ENCODE peak calls at places on chromosomes 12 and 14, in six cellular contexts. Z is hippocampal formation; Q is mesendoderm; O is cardiac fibroblast; N is CD4-positive, alpha-beta T cell; J is nucleus accumbens. P is an unnamed sample.

GRCh38 chr12:124402281-124403066 is 107.6 kb downstream of the RFLNA start:
- DNase-seq in Z (no peak), Q (peak; percentile 53), O (no peak), N (no peak), J (no peak), P (no peak)

GRCh38 chr14:22448035-22448904 is 140.8 kb downstream of the DAD1 start:
- DNase-seq in Z (no peak), Q (no peak), O (no peak), N (no peak), J (no peak), P (no peak)

GRCh38 chr12:96811083-96811482 is 96.0 kb upstream of the NEDD1 start:
- DNase-seq in Z (no peak), Q (peak; percentile 69), O (peak; percentile 63), N (no peak), J (no peak), P (no peak)

GRCh38 chr14:51188566-51189185 is 51.4 kb upstream of the TMX1 start:
- DNase-seq in Z (no peak), Q (no peak), O (peak; percentile 67), N (no peak), J (no peak), P (no peak)

GRCh38 chr12:18899162-18899561 is 161.2 kb downstream of the CAPZA3 start:
- DNase-seq in Z (no peak), Q (no peak), O (no peak), N (no peak), J (no peak), P (no peak)

GRCh38 chr12:96249196-96250118 is 55.3 kb downstream of the ELK3 start:
- DNase-seq in Z (no peak), Q (no peak), O (peak; percentile 74), N (no peak), J (no peak), P (no peak)

GRCh38 chr12:117645473-117645872 is 284.0 kb upstream of the NOS1 start:
- DNase-seq in Z (no peak), Q (no peak), O (no peak), N (no peak), J (no peak), P (no peak)

GRCh38 chr14:82855912-82856381 is 1322.3 kb upstream of the SEL1L start:
- DNase-seq in Z (no peak), Q (peak; percentile 18), O (peak; percentile 1), N (no peak), J (no peak), P (no peak)

GRCh38 chr12:76303365-76303764 is 44.9 kb downstream of the BBS10 start:
- DNase-seq in Z (no peak), Q (no peak), O (no peak), N (no peak), J (no peak), P (no peak)

GRCh38 chr14:91361236-91361811 is 56.3 kb downstream of the CCDC88C start:
- DNase-seq in Z (no peak), Q (no peak), O (peak; percentile 69), N (no peak), J (no peak), P (no peak)

GRCh38 chr14:77023001-77023996 is 5.2 kb downstream of the IRF2BPL start:
- DNase-seq in Z (peak; percentile 36), Q (peak; percentile 79), O (peak; percentile 67), N (no peak), J (peak; percentile 20), P (no peak)

GRCh38 chr12:78035913-78036658 is 205.4 kb downstream of the NAV3 start:
- DNase-seq in Z (peak; percentile 28), Q (no peak), O (peak; percentile 33), N (no peak), J (no peak), P (no peak)

GRCh38 chr12:117052386-117053049 is 46.7 kb downstream of the TESC start:
- DNase-seq in Z (no peak), Q (no peak), O (no peak), N (no peak), J (no peak), P (no peak)

GRCh38 chr14:103372552-103373304 is 12.5 kb upstream of the MARK3 start:
- DNase-seq in Z (no peak), Q (peak; percentile 73), O (peak; percentile 84), N (no peak), J (no peak), P (no peak)

GRCh38 chr12:114853003-114853529 is 169.1 kb upstream of the TBX3 start:
- DNase-seq in Z (no peak), Q (no peak), O (peak; percentile 27), N (no peak), J (no peak), P (no peak)

GRCh38 chr12:104752016-104752415 is 206.1 kb downstream of the SLC41A2 start:
- DNase-seq in Z (no peak), Q (no peak), O (no peak), N (no peak), J (no peak), P (no peak)

GRCh38 chr14:90140956-90141316 is 79.1 kb downstream of the KCNK13 start:
- DNase-seq in Z (no peak), Q (peak; percentile 71), O (peak; percentile 14), N (no peak), J (no peak), P (no peak)

GRCh38 chr12:19121449-19122018 is 8.0 kb upstream of the PLEKHA5 start:
- DNase-seq in Z (no peak), Q (no peak), O (no peak), N (no peak), J (no peak), P (no peak)

GRCh38 chr12:112837629-112838191 is 46.2 kb downstream of the RPH3A start:
- DNase-seq in Z (no peak), Q (no peak), O (peak; percentile 29), N (no peak), J (no peak), P (no peak)

GRCh38 chr12:1749019-1749418 is 58.1 kb downstream of the ADIPOR2 start:
- DNase-seq in Z (no peak), Q (no peak), O (no peak), N (no peak), J (no peak), P (no peak)

GRCh38 chr14:94476018-94476417 is at the start of gene SERPINA9:
- DNase-seq in Z (no peak), Q (no peak), O (no peak), N (no peak), J (no peak), P (no peak)

GRCh38 chr12:55743967-55744931 is 1.3 kb downstream of the GDF11 start:
- DNase-seq in Z (no peak), Q (no peak), O (no peak), N (no peak), J (no peak), P (no peak)

GRCh38 chr14:64841772-64842490 is 37.8 kb downstream of the SPTB start:
- DNase-seq in Z (no peak), Q (peak; percentile 67), O (peak; percentile 24), N (no peak), J (no peak), P (no peak)

GRCh38 chr14:40393143-40393542 is 960.9 kb upstream of the FBXO33 start:
- DNase-seq in Z (no peak), Q (no peak), O (no peak), N (no peak), J (no peak), P (no peak)

GRCh38 chr14:55746533-55746932 is 166.5 kb downstream of the KTN1 start:
- DNase-seq in Z (no peak), Q (no peak), O (peak; percentile 26), N (no peak), J (no peak), P (no peak)

GRCh38 chr14:71555654-71556559 is 376.3 kb upstream of the RGS6 start:
- DNase-seq in Z (no peak), Q (no peak), O (no peak), N (peak; percentile 50), J (no peak), P (peak; percentile 48)

GRCh38 chr14:49193365-49194050 is 392.7 kb downstream of the RPS29 start:
- DNase-seq in Z (no peak), Q (no peak), O (no peak), N (no peak), J (no peak), P (no peak)

GRCh38 chr14:75411194-75411552 is 16.6 kb upstream of the JDP2 start:
- DNase-seq in Z (no peak), Q (no peak), O (no peak), N (no peak), J (no peak), P (no peak)

GRCh38 chr14:53569471-53569870 is 387.2 kb downstream of the BMP4 start:
- DNase-seq in Z (no peak), Q (no peak), O (no peak), N (no peak), J (no peak), P (no peak)

GRCh38 chr12:54075974-54076373 is 22.3 kb downstream of the HOXC4 start:
- DNase-seq in Z (no peak), Q (no peak), O (no peak), N (no peak), J (no peak), P (no peak)

GRCh38 chr14:92224348-92224954 is 98.5 kb upstream of the SLC24A4 start:
- DNase-seq in Z (no peak), Q (no peak), O (no peak), N (no peak), J (no peak), P (no peak)

GRCh38 chr12:70241845-70242244 is 1.4 kb upstream of the CNOT2 start:
- DNase-seq in Z (no peak), Q (no peak), O (peak; percentile 15), N (no peak), J (no peak), P (no peak)

GRCh38 chr14:71591929-71592328 is 340.3 kb upstream of the RGS6 start:
- DNase-seq in Z (no peak), Q (no peak), O (peak; percentile 52), N (no peak), J (no peak), P (no peak)

P was measured in naive thymus-derived CD8-positive, alpha-beta T cell.